ENCODE peak calls at places on chromosomes 6 and 20, in seven cellular contexts. Y, X, F, Q, R, C and N are unnamed samples.

GRCh38 chr20:37521091-37521771 is at the start of gene NNAT:
- DNase-seq in Y (no peak), C (no peak), Q (no peak), X (no peak), R (no peak), F (no peak), N (no peak)

GRCh38 chr6:97978855-97979271 is 695.8 kb upstream of the MMS22L start:
- DNase-seq in R (peak; percentile 48), X (no peak), Y (no peak), C (no peak), Q (no peak), F (no peak), N (no peak)

GRCh38 chr20:57849868-57850215 is 140.0 kb upstream of the PMEPA1 start:
- DNase-seq in Q (no peak), R (no peak), C (no peak), Y (no peak), X (no peak), F (no peak), N (no peak)

GRCh38 chr6:88562737-88563625 is 396.8 kb upstream of the CNR1 start:
- DNase-seq in C (no peak), Q (no peak), X (no peak), F (no peak), R (no peak), Y (no peak), N (no peak)

GRCh38 chr20:2299301-2299700 is 3.5 kb downstream of the TGM3 start:
- DNase-seq in Y (no peak), Q (peak; percentile 37), F (no peak), X (no peak), C (no peak), R (no peak), N (no peak)

GRCh38 chr6:13274707-13275434 is 53.5 kb downstream of the TBC1D7 start:
- DNase-seq in R (no peak), Q (no peak), C (no peak), Y (no peak), X (no peak), F (no peak), N (no peak)

GRCh38 chr6:722077-722524 is 29.2 kb upstream of the EXOC2 start:
- DNase-seq in X (peak; percentile 62), Q (peak; percentile 47), Y (peak; percentile 53), R (peak; percentile 83), C (peak; percentile 25), F (peak; percentile 84), N (peak; percentile 80)

GRCh38 chr6:154888426-154888825 is 106.7 kb upstream of the TIAM2 start:
- DNase-seq in Q (no peak), X (no peak), F (no peak), R (no peak), Y (no peak), C (no peak), N (no peak)

GRCh38 chr6:5365430-5366195 is 104.3 kb downstream of the FARS2 start:
- DNase-seq in F (no peak), Y (no peak), Q (no peak), R (no peak), X (no peak), C (no peak), N (no peak)

GRCh38 chr6:158388727-158389126 is 76.5 kb downstream of the TULP4 start:
- DNase-seq in X (no peak), R (no peak), Y (no peak), Q (no peak), F (no peak), C (no peak), N (no peak)

GRCh38 chr6:106141441-106142237 is 55.5 kb downstream of the PRDM1 start:
- DNase-seq in Y (no peak), F (peak; percentile 73), C (peak; percentile 59), R (no peak), X (peak; percentile 79), Q (no peak), N (no peak)